ENCODE peak calls at places on chromosomes 11 and 22, in six cellular contexts. C is neuronal stem cell; L is EL; D is stimulated activated CD4-positive, alpha-beta T cell treated with anti-CD3 and anti-CD28 coated beads, Interleukin-12 subunit alpha, Interleukin-12 subunit beta, amount 100 ng/mL, for 4 hours; H is cardiac muscle cell; R is tibial artery. Q is an unnamed sample.

GRCh38 chr11:113789675-113790320 is 10.2 kb downstream of the CLDN25 start:
- DNase-seq in C (no peak), L (no peak), D (no peak), H (no peak), R (no peak), Q (no peak)

GRCh38 chr11:62664405-62665074 is 470 bp downstream of the C11orf98 start:
- DNase-seq in C (no peak), L (peak; percentile 54), D (peak; percentile 38), H (peak; percentile 57), R (no peak), Q (no peak)

GRCh38 chr11:101453682-101454081 is 130.1 kb downstream of the TRPC6 start:
- DNase-seq in C (no peak), L (peak; percentile 60), D (no peak), H (no peak), R (no peak), Q (no peak)

GRCh38 chr11:42778193-42778592 is 533.6 kb upstream of the API5 start:
- DNase-seq in C (no peak), L (no peak), D (no peak), H (no peak), R (no peak), Q (no peak)

GRCh38 chr11:111541209-111542061 is 915 bp downstream of the LAYN start:
- DNase-seq in C (peak; percentile 9), L (peak; percentile 98), D (no peak), H (peak; percentile 94), R (peak; percentile 48), Q (no peak)

GRCh38 chr11:102318469-102318868 is 1.2 kb downstream of the BIRC3 start:
- DNase-seq in C (no peak), L (peak; percentile 65), D (no peak), H (no peak), R (no peak), Q (no peak)

GRCh38 chr22:42330953-42331525 is 60.6 kb upstream of the TCF20 start:
- DNase-seq in C (no peak), L (no peak), D (no peak), H (no peak), R (no peak), Q (no peak)

GRCh38 chr11:118605116-118605867 is 2.1 kb upstream of the PHLDB1 start:
- DNase-seq in C (no peak), L (peak; percentile 84), D (no peak), H (peak; percentile 97), R (peak; percentile 88), Q (no peak)

GRCh38 chr11:117842131-117842941 is 17.8 kb upstream of the FXYD2 start:
- DNase-seq in C (no peak), L (no peak), D (no peak), H (no peak), R (peak; percentile 75), Q (no peak)

GRCh38 chr11:59669611-59670009 is 773 bp upstream of the PATL1 start:
- DNase-seq in C (no peak), L (peak; percentile 67), D (no peak), H (peak; percentile 80), R (peak; percentile 41), Q (peak; percentile 12)

GRCh38 chr11:128931066-128931465 is 11.6 kb downstream of the TP53AIP1 start:
- DNase-seq in C (no peak), L (no peak), D (no peak), H (no peak), R (no peak), Q (no peak)

GRCh38 chr11:94002226-94002625 is 18.9 kb upstream of the HEPHL1 start:
- DNase-seq in C (no peak), L (no peak), D (no peak), H (no peak), R (no peak), Q (no peak)

GRCh38 chr11:92867913-92868619 is 101.4 kb upstream of the MTNR1B start:
- DNase-seq in C (no peak), L (no peak), D (no peak), H (no peak), R (no peak), Q (no peak)

GRCh38 chr11:13120691-13121090 is 111.6 kb downstream of the RASSF10 start:
- DNase-seq in C (no peak), L (peak; percentile 85), D (no peak), H (peak; percentile 54), R (no peak), Q (no peak)

GRCh38 chr11:118398797-118399564 is 2.4 kb upstream of the ATP5MG start:
- DNase-seq in C (no peak), L (no peak), D (peak; percentile 11), H (peak; percentile 59), R (no peak), Q (no peak)

GRCh38 chr11:33690290-33691050 is 10.2 kb downstream of the C11orf91 start:
- DNase-seq in C (no peak), L (peak; percentile 99), D (no peak), H (peak; percentile 93), R (peak; percentile 88), Q (no peak)

GRCh38 chr11:123448798-123449197 is 18.7 kb downstream of the GRAMD1B start:
- DNase-seq in C (no peak), L (no peak), D (no peak), H (no peak), R (no peak), Q (no peak)

GRCh38 chr11:27234043-27234668 is 128.9 kb downstream of the CCDC34 start:
- DNase-seq in C (no peak), L (peak; percentile 89), D (no peak), H (peak; percentile 97), R (peak; percentile 71), Q (no peak)

Q was measured in neural crest cell.